ENCODE peak calls at places on chromosomes 1 and 21, in six cellular contexts. C, V, G, L, T and R are unnamed samples. For H3K4me1, the result is how much of the 10 kb centered on the place peaks cover.

GRCh38 chr21:35831791-35832190 is 228.5 kb downstream of the SETD4 start:
- DNase-seq in C (no peak), V (no peak), G (no peak), L (no peak), T (no peak), R (no peak)

GRCh38 chr1:171142451-171143121 is 42.5 kb upstream of the FMO2 start:
- DNase-seq in C (peak), V (no peak), G (peak), L (peak), T (no peak), R (peak)

GRCh38 chr21:31416465-31416864 is 72.4 kb upstream of the TIAM1 start:
- DNase-seq in C (no peak), V (no peak), G (peak), L (no peak), T (no peak), R (no peak)

GRCh38 chr1:24442764-24443163 is 27.2 kb downstream of the NIPAL3 start:
- DNase-seq in C (no peak), V (no peak), G (peak), L (no peak), T (no peak), R (no peak)

GRCh38 chr1:56688522-56689026 is 43.5 kb downstream of the PRKAA2 start:
- DNase-seq in C (no peak), V (no peak), G (peak), L (no peak), T (no peak), R (no peak)

GRCh38 chr1:155000475-155000724 is 2.2 kb upstream of the ZBTB7B start:
- DNase-seq in C (no peak), V (no peak), G (no peak), L (no peak), T (no peak), R (no peak)

GRCh38 chr1:156601892-156602291 is 613 bp upstream of the GPATCH4 start:
- DNase-seq in C (no peak), V (no peak), G (no peak), L (no peak), T (no peak), R (no peak)

GRCh38 chr1:165645654-165646366 is 14.8 kb downstream of the MGST3 start:
- DNase-seq in C (no peak), V (no peak), G (peak), L (no peak), T (peak), R (no peak)

GRCh38 chr1:55138740-55139283 is 76.4 kb downstream of the USP24 start:
- DNase-seq in C (no peak), V (no peak), G (no peak), L (no peak), T (no peak), R (no peak)

GRCh38 chr21:45947296-45947695 is 34.3 kb upstream of the COL6A1 start:
- DNase-seq in C (no peak), V (no peak), G (no peak), L (no peak), T (no peak), R (no peak)

GRCh38 chr1:235206533-235207201 is 45.6 kb upstream of the RBM34 start:
- DNase-seq in C (no peak), V (no peak), G (peak), L (no peak), T (no peak), R (no peak)

GRCh38 chr21:27164208-27165172 is 197.6 kb upstream of the ADAMTS5 start:
- DNase-seq in C (no peak), V (no peak), G (no peak), L (no peak), T (no peak), R (no peak)

GRCh38 chr1:171083222-171083621 is 7.5 kb upstream of the FMO3 start:
- DNase-seq in C (no peak), V (no peak), G (no peak), L (no peak), T (no peak), R (no peak)

GRCh38 chr1:22141948-22142314 is 966 bp downstream of the WNT4 start:
- DNase-seq in C (no peak), V (no peak), G (no peak), L (no peak), T (no peak), R (no peak)

GRCh38 chr21:46328151-46328550 is 4.2 kb downstream of the PCNT start:
- DNase-seq in C (no peak), V (no peak), G (no peak), L (no peak), T (no peak), R (no peak)

GRCh38 chr1:183808296-183809027 is 3.5 kb downstream of the RGL1 start:
- DNase-seq in C (no peak), V (no peak), G (no peak), L (no peak), T (no peak), R (no peak)
- H3K4me1 ChIP-seq in C (under half), V (under half), G (under half), L (under half), T (half or more), R (under half)

GRCh38 chr1:43603004-43603403 is 46.9 kb upstream of the KDM4A start:
- DNase-seq in C (no peak), V (no peak), G (no peak), L (no peak), T (no peak), R (no peak)
- TF ChIP-seq CTCF in C (no peak), V (no peak), G (no peak), L (no peak), T (no peak), R (no peak)

GRCh38 chr1:30746212-30747027 is 11.2 kb downstream of the LAPTM5 start:
- DNase-seq in C (no peak), V (no peak), G (no peak), L (no peak), T (no peak), R (no peak)
- H3K4me1 ChIP-seq in C (under half), V (under half), G (under half), L (under half), T (under half), R (under half)

GRCh38 chr1:100349276-100349675 is 3.0 kb upstream of the CDC14A start:
- DNase-seq in C (no peak), V (no peak), G (no peak), L (no peak), T (no peak), R (no peak)

GRCh38 chr1:100350787-100351094 is 1.6 kb upstream of the CDC14A start:
- DNase-seq in C (no peak), V (no peak), G (peak), L (no peak), T (no peak), R (no peak)

GRCh38 chr1:100352267-100353072 is at the start of gene CDC14A:
- DNase-seq in C (peak), V (peak), G (peak), L (peak), T (peak), R (peak)

GRCh38 chr1:100353073-100353801 is 931 bp downstream of the CDC14A start:
- DNase-seq in C (no peak), V (no peak), G (peak), L (peak), T (no peak), R (no peak)

DNA sequence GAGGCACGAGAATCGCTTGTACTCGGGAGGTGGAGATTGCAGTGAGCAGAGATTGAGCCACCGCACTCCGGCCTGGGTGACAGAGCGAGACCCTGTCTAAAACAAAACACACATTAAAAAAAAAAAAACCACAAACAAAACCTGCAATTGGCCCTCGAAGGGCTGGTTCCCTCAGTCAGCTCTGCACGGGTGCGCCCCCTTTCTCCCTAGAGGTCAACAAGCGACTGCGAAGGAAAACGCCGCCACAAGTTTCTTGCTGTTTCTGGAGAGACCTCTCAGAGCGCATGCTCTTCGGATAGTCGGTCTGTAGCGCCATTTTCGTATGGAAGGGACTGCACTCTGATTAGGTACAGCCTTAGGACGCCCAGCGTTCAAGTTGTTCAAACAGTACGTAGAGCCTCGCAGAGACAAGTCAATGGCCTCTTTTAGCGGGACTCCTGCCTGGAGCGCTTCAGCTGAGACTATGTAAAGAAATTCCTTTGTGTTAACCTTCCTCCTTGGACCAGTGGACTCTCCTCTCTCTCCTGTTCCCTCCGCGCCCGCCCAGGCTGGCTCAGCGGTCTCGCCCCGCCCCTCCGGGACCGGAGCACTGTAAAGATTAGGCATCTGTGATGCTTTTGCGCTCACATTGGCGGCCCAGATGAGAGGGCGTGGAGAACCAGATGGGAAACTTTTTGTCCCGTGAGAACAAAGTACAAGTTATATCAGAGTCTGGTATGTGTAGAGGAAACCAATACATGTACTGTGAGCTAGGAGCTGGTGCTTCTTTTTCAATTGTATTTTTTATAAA is 1.0 kb upstream of the CDC14A start:
- DNase-seq in C (peak), V (peak), G (peak), L (peak), T (peak), R (peak)
- TF ChIP-seq CTCF in C (peak), V (peak), G (peak), L (no peak), T (peak), R (no peak)

GRCh38 chr1:110785612-110786011 is 87.3 kb upstream of the CD53 start:
- DNase-seq in C (no peak), V (no peak), G (no peak), L (no peak), T (no peak), R (no peak)

GRCh38 chr1:110780600-110781484 is 92.1 kb upstream of the CD53 start:
- DNase-seq in C (peak), V (no peak), G (peak), L (peak), T (peak), R (peak)

GRCh38 chr1:110785055-110785454 is 87.9 kb upstream of the CD53 start:
- DNase-seq in C (no peak), V (no peak), G (no peak), L (no peak), T (no peak), R (no peak)

GRCh38 chr1:110781525-110781924 is 91.4 kb upstream of the CD53 start:
- DNase-seq in C (no peak), V (no peak), G (no peak), L (no peak), T (no peak), R (no peak)

DNA sequence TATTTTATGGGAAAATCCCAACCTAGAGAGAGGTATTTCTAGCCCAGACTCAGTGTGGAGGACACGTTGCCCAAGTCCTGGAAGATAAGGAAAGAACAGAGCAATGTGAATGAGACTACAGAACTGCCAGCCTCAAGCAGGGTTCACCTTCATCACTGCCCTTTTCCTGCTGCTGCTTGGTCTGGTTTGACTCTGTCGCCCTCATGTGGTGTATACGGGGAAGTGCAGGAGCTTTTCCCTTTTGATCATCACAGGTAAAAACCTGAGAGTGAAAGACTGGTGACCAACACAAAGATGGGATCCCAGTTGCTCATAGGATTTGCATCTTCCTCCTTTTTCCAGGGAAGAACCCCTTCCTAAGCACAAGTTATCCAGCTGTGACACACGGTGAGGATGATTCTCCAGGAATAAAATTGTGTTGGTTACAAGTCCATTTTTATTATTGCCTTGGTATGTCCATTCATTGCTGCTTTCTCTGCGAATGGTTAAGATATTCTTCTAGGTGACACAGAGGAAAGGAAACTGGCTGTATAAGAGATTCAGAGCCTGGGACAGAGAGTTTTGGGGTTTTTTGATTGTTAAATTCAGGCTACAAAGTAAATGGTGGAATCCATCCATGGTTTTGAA is 89.5 kb upstream of the CD53 start:
- DNase-seq in C (peak), V (no peak), G (peak), L (peak), T (no peak), R (no peak)
- H3K4me1 ChIP-seq in C (under half), V (under half), G (under half), L (under half), T (under half), R (under half)

GRCh38 chr1:94528271-94528670 is 13.3 kb downstream of the F3 start:
- DNase-seq in C (no peak), V (no peak), G (peak), L (no peak), T (no peak), R (no peak)
- TF ChIP-seq CTCF in C (no peak), V (peak), G (no peak), L (no peak), T (no peak), R (no peak)

DNA sequence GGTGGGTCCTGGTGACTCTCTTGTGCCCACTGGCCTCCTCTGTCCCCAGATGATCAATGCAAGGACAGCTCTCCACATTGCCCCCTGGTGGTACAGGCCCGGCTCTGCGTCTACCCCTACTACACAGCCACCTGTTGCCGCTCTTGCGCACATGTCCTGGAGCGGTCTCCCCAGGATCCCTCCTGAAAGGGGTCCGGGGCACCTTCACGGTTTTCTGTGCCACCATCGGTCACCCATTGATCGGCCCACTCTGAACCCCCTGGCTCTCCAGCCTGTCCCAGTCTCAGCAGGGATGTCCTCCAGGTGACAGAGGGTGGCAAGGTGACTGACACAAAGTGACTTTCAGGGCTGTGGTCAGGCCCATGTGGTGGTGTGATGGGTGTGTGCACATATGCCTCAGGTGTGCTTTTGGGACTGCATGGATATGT is 10.8 kb downstream of the ADAMTSL4 start:
- DNase-seq in C (peak), V (no peak), G (no peak), L (peak), T (peak), R (no peak)
- H3K4me1 ChIP-seq in C (under half), V (under half), G (under half), L (under half), T (half or more), R (half or more)